ENCODE peak calls at places on chromosomes 13 and 19, in eight cellular contexts. C is CD4-positive, alpha-beta memory T cell; P is mesenchymal stem cell; J is SK-N-SH; Q is dorsolateral prefrontal cortex; T is heart right ventricle; N is Panc1; B is GM23338. Z is an unnamed sample.

GRCh38 chr13:114032121-114032799 is 58.4 kb upstream of the C13orf46 start:
- DNase-seq in C (no peak), P (peak; percentile 85), J (no peak), Q (no peak), T (no peak), N (no peak), B (no peak), Z (no peak)

GRCh38 chr19:12784394-12784870 is 6.9 kb upstream of the JUNB start:
- DNase-seq in C (no peak), P (peak; percentile 82), J (no peak), Q (no peak), T (no peak), N (no peak), B (no peak), Z (no peak)

GRCh38 chr19:41928221-41928683 is at the start of gene ERFL:
- DNase-seq in C (no peak), P (no peak), J (peak; percentile 68), Q (no peak), T (no peak), N (no peak), B (peak; percentile 50), Z (no peak)

GRCh38 chr13:85142351-85142750 is 656.9 kb downstream of the SLITRK6 start:
- DNase-seq in C (no peak), P (peak; percentile 81), J (no peak), Q (no peak), T (no peak), N (no peak), B (no peak), Z (no peak)

GRCh38 chr13:113861433-113862030 is 2.3 kb downstream of the GAS6 start:
- DNase-seq in C (no peak), P (no peak), J (peak; percentile 91), Q (no peak), T (no peak), N (no peak), B (no peak), Z (peak; percentile 70)

GRCh38 chr13:108220042-108220441 is 1.9 kb downstream of the ABHD13 start:
- DNase-seq in C (no peak), P (no peak), J (no peak), Q (no peak), T (no peak), N (no peak), B (peak; percentile 6), Z (no peak)

GRCh38 chr13:26956532-26957142 is 196.1 kb upstream of the GPR12 start:
- DNase-seq in C (no peak), P (no peak), J (no peak), Q (no peak), T (no peak), N (no peak), B (no peak), Z (no peak)

GRCh38 chr19:29537181-29537580 is 11.4 kb downstream of the VSTM2B start:
- DNase-seq in C (no peak), P (no peak), J (no peak), Q (no peak), T (no peak), N (no peak), B (no peak), Z (no peak)

GRCh38 chr19:17121736-17122293 is 46.2 kb downstream of the MYO9B start:
- DNase-seq in C (no peak), P (peak; percentile 41), J (no peak), Q (no peak), T (no peak), N (no peak), B (no peak), Z (no peak)

GRCh38 chr13:41722684-41723083 is 238.2 kb downstream of the VWA8 start:
- DNase-seq in C (no peak), P (no peak), J (no peak), Q (no peak), T (no peak), N (no peak), B (no peak), Z (no peak)

GRCh38 chr19:1407662-1408299 is 395 bp downstream of the DAZAP1 start:
- DNase-seq in C (peak; percentile 34), P (no peak), J (no peak), Q (no peak), T (peak; percentile 53), N (no peak), B (no peak), Z (no peak)

GRCh38 chr13:107138468-107138867 is 570.5 kb upstream of the ARGLU1 start:
- DNase-seq in C (no peak), P (no peak), J (no peak), Q (no peak), T (no peak), N (no peak), B (peak; percentile 25), Z (no peak)

GRCh38 chr13:52067237-52067636 is 42.7 kb downstream of the UTP14C start:
- DNase-seq in C (no peak), P (peak; percentile 15), J (no peak), Q (no peak), T (no peak), N (no peak), B (peak; percentile 28), Z (no peak)

GRCh38 chr13:90205911-90206310 is 1141.6 kb upstream of the MIR17HG start:
- DNase-seq in C (no peak), P (no peak), J (no peak), Q (no peak), T (no peak), N (no peak), B (no peak), Z (no peak)

GRCh38 chr13:90201198-90201597 is 1146.3 kb upstream of the MIR17HG start:
- DNase-seq in C (no peak), P (peak; percentile 86), J (no peak), Q (no peak), T (no peak), N (no peak), B (no peak), Z (no peak)

GRCh38 chr13:90197722-90198121 is 1149.8 kb upstream of the MIR17HG start:
- DNase-seq in C (no peak), P (peak; percentile 7), J (no peak), Q (no peak), T (no peak), N (no peak), B (no peak), Z (no peak)

GRCh38 chr13:90205081-90205480 is 1142.4 kb upstream of the MIR17HG start:
- DNase-seq in C (no peak), P (no peak), J (no peak), Q (no peak), T (no peak), N (no peak), B (no peak), Z (no peak)

GRCh38 chr13:90201676-90202425 is 1145.6 kb upstream of the MIR17HG start:
- DNase-seq in C (no peak), P (peak; percentile 75), J (no peak), Q (no peak), T (no peak), N (no peak), B (no peak), Z (no peak)
- H3K27ac ChIP-seq in C (no peak overlapping the region), P (no peak overlapping the region), J (no peak overlapping the region), Q (no peak overlapping the region), T (peak overlapping the region; percentile 3), N (no peak overlapping the region), B (no peak overlapping the region), Z (no peak overlapping the region)

GRCh38 chr19:50725218-50725931 is 2.2 kb downstream of the CLEC11A start:
- DNase-seq in C (no peak), P (no peak), J (no peak), Q (no peak), T (no peak), N (no peak), B (no peak), Z (no peak)
- H3K4me3 ChIP-seq in C (no peak overlapping the region), P (peak overlapping the region; percentile 92), J (peak overlapping the region; percentile 83), Q (peak overlapping the region; percentile 90), T (peak overlapping the region; percentile 63), N (peak overlapping the region; percentile 38), B (peak overlapping the region; percentile 88), Z (peak overlapping the region; percentile 73)

DNA sequence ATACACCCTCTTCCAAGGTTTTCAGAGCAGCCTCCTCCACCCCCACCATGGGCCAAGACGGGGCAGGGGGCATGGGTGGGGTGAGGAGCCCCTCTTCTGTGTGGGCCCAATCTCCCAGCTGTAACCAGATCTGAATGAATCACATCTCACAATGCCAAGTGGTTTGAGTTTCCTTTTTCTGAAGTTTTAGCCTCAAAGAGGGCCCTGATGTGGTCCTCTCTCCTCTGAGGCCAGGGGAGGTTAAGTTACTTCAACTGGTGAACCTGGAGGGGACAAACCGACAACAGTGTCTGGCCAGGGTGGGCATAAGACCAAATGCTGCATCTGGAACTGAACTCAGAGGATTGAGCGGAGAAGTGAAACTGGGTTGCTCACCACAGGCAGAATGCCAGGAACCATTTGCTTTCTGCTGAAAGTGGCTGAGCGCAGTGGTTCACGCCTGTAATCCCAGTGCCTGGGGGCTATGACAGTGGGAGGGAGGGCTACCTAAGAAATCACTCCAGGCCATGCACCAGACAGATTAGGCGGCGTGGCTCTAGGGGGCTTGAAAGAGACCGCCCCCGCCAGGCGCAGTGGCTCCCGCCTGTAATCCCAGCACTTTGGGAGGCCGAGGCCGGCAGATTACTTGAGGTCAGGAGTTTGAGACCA is 15.4 kb upstream of the IRGC start:
- DNase-seq in C (no peak), P (peak; percentile 14), J (no peak), Q (peak; percentile 34), T (peak; percentile 30), N (no peak), B (no peak), Z (no peak)
- H3K27ac ChIP-seq in C (peak overlapping the region; percentile 74), P (no peak overlapping the region), J (peak overlapping the region; percentile 96), Q (peak overlapping the region; percentile 45), T (peak overlapping the region; percentile 86), N (peak overlapping the region; percentile 63), B (no peak overlapping the region), Z (peak overlapping the region; percentile 24)

GRCh38 chr19:53193534-53194222 is 520 bp upstream of the ZNF665 start:
- DNase-seq in C (no peak), P (no peak), J (peak; percentile 27), Q (no peak), T (no peak), N (no peak), B (no peak), Z (no peak)
- H3K4me3 ChIP-seq in C (peak overlapping the region; percentile 1), P (peak overlapping the region; percentile 96), J (peak overlapping the region; percentile 89), Q (peak overlapping the region; percentile 93), T (peak overlapping the region; percentile 89), N (peak overlapping the region; percentile 92), B (peak overlapping the region; percentile 96), Z (peak overlapping the region; percentile 94)

GRCh38 chr19:53768401-53768800 is 55.7 kb downstream of the NLRP12 start:
- DNase-seq in C (no peak), P (no peak), J (no peak), Q (no peak), T (no peak), N (no peak), B (no peak), Z (no peak)
- H3K27ac ChIP-seq in C (no peak overlapping the region), P (no peak overlapping the region), J (no peak overlapping the region), Q (no peak overlapping the region), T (peak overlapping the region; percentile 73), N (no peak overlapping the region), B (peak overlapping the region; percentile 48), Z (no peak overlapping the region)

GRCh38 chr13:90806905-90807304 is 540.6 kb upstream of the MIR17HG start:
- DNase-seq in C (no peak), P (no peak), J (no peak), Q (no peak), T (no peak), N (no peak), B (no peak), Z (no peak)

GRCh38 chr13:90803210-90803609 is 544.3 kb upstream of the MIR17HG start:
- DNase-seq in C (no peak), P (no peak), J (no peak), Q (no peak), T (no peak), N (no peak), B (no peak), Z (no peak)

GRCh38 chr13:90808838-90809237 is 538.6 kb upstream of the MIR17HG start:
- DNase-seq in C (no peak), P (no peak), J (no peak), Q (no peak), T (no peak), N (no peak), B (no peak), Z (no peak)
- H3K4me3 ChIP-seq in C (no peak overlapping the region), P (no peak overlapping the region), J (no peak overlapping the region), Q (no peak overlapping the region), T (no peak overlapping the region), N (no peak overlapping the region), B (no peak overlapping the region), Z (no peak overlapping the region)